ENCODE peak calls at places on chromosomes 12 and 14, in seven cellular contexts. U is Panc1; S is cerebellum; T is fibroblast of lung; R is prostate gland; Y is NCI-H187; M is central memory CD8-positive, alpha-beta T cell. L is an unnamed sample.
A peak's percentile ranks its signal among the peaks of the same experiment; 100 is the strongest.

GRCh38 chr12:128690641-128691040 is 133.1 kb downstream of the SLC15A4 start:
- DNase-seq in U (no peak), S (no peak), T (no peak), R (no peak), Y (no peak), M (no peak), L (no peak)

GRCh38 chr12:53454710-53455109 is 2.8 kb downstream of the PCBP2 start:
- DNase-seq in U (no peak), S (peak; percentile 91), T (no peak), R (no peak), Y (no peak), M (no peak), L (no peak)

GRCh38 chr12:87329076-87329863 is 699.9 kb downstream of the C12orf50 start:
- DNase-seq in U (no peak), S (no peak), T (peak; percentile 33), R (no peak), Y (no peak), M (no peak), L (no peak)

GRCh38 chr14:99509871-99510555 is 28.8 kb downstream of the CCNK start:
- DNase-seq in U (no peak), S (no peak), T (no peak), R (no peak), Y (no peak), M (peak; percentile 12), L (no peak)

GRCh38 chr12:63927511-63927910 is 83.0 kb downstream of the SRGAP1 start:
- DNase-seq in U (no peak), S (no peak), T (no peak), R (no peak), Y (no peak), M (no peak), L (no peak)

GRCh38 chr14:103641181-103641580 is 12.2 kb downstream of the KLC1 start:
- DNase-seq in U (no peak), S (no peak), T (peak; percentile 87), R (no peak), Y (no peak), M (no peak), L (no peak)

GRCh38 chr12:119686776-119687175 is 18.8 kb downstream of the PRKAB1 start:
- DNase-seq in U (no peak), S (no peak), T (no peak), R (no peak), Y (no peak), M (no peak), L (no peak)

GRCh38 chr14:96130854-96131253 is 73.8 kb upstream of the BDKRB2 start:
- DNase-seq in U (no peak), S (no peak), T (peak; percentile 64), R (no peak), Y (no peak), M (no peak), L (no peak)

GRCh38 chr12:132282950-132283771 is 46.2 kb downstream of the GALNT9 start:
- DNase-seq in U (no peak), S (no peak), T (no peak), R (no peak), Y (no peak), M (no peak), L (no peak)

GRCh38 chr12:114265036-114265435 is 140.9 kb downstream of the TBX5 start:
- DNase-seq in U (no peak), S (no peak), T (peak; percentile 21), R (no peak), Y (no peak), M (no peak), L (no peak)

GRCh38 chr12:110776410-110776809 is 33.7 kb upstream of the PPP1CC start:
- DNase-seq in U (no peak), S (no peak), T (no peak), R (no peak), Y (no peak), M (no peak), L (no peak)

GRCh38 chr14:75205586-75205985 is 29.2 kb upstream of the TMED10 start:
- DNase-seq in U (no peak), S (no peak), T (peak; percentile 67), R (no peak), Y (no peak), M (no peak), L (no peak)

GRCh38 chr12:79420146-79420618 is 270.6 kb downstream of the PAWR start:
- DNase-seq in U (peak; percentile 64), S (no peak), T (peak; percentile 98), R (peak; percentile 22), Y (no peak), M (no peak), L (peak; percentile 27)

GRCh38 chr14:100532154-100532915 is 54.9 kb downstream of the BEGAIN start:
- DNase-seq in U (no peak), S (no peak), T (peak; percentile 84), R (no peak), Y (no peak), M (peak; percentile 10), L (peak; percentile 7)

GRCh38 chr12:124034297-124034696 is 61.3 kb downstream of the ZNF664 start:
- DNase-seq in U (no peak), S (no peak), T (no peak), R (no peak), Y (no peak), M (no peak), L (no peak)

GRCh38 chr14:91378945-91379932 is 38.4 kb downstream of the CCDC88C start:
- DNase-seq in U (no peak), S (no peak), T (no peak), R (no peak), Y (no peak), M (no peak), L (no peak)

GRCh38 chr14:81511110-81511900 is 22.3 kb downstream of the SEL1L start:
- DNase-seq in U (no peak), S (no peak), T (no peak), R (no peak), Y (no peak), M (no peak), L (no peak)

GRCh38 chr12:19440019-19440858 is 947 bp downstream of the AEBP2 start:
- DNase-seq in U (no peak), S (peak; percentile 30), T (peak; percentile 49), R (peak; percentile 33), Y (no peak), M (peak; percentile 33), L (peak; percentile 21)

GRCh38 chr14:34018564-34019244 is 67.8 kb upstream of the EGLN3 start:
- DNase-seq in U (no peak), S (no peak), T (no peak), R (no peak), Y (peak; percentile 49), M (no peak), L (no peak)

GRCh38 chr14:50714452-50715073 is 46.5 kb upstream of the SAV1 start:
- DNase-seq in U (no peak), S (no peak), T (peak; percentile 27), R (no peak), Y (no peak), M (no peak), L (no peak)

GRCh38 chr12:28032811-28033537 is 60.4 kb upstream of the PTHLH start:
- DNase-seq in U (no peak), S (no peak), T (peak; percentile 91), R (no peak), Y (no peak), M (no peak), L (no peak)

GRCh38 chr14:45526715-45527549 is 273.9 kb upstream of the MIS18BP1 start:
- DNase-seq in U (no peak), S (no peak), T (no peak), R (no peak), Y (peak; percentile 76), M (no peak), L (no peak)

GRCh38 chr14:94139006-94139405 is 9.6 kb upstream of the IFI27L2 start:
- DNase-seq in U (no peak), S (no peak), T (peak; percentile 17), R (no peak), Y (no peak), M (no peak), L (no peak)

GRCh38 chr12:51368640-51369517 is 22.3 kb downstream of the GALNT6 start:
- DNase-seq in U (no peak), S (no peak), T (peak; percentile 87), R (peak; percentile 8), Y (no peak), M (peak; percentile 72), L (peak; percentile 63)

GRCh38 chr12:84856156-84856900 is 56.3 kb downstream of the SLC6A15 start:
- DNase-seq in U (no peak), S (no peak), T (peak; percentile 11), R (no peak), Y (no peak), M (no peak), L (no peak)

GRCh38 chr14:91373591-91374245 is 43.9 kb downstream of the CCDC88C start:
- DNase-seq in U (no peak), S (no peak), T (no peak), R (no peak), Y (no peak), M (no peak), L (no peak)

GRCh38 chr12:15984097-15984800 is 73.1 kb downstream of the DERA start:
- DNase-seq in U (no peak), S (no peak), T (peak; percentile 72), R (no peak), Y (no peak), M (no peak), L (no peak)

GRCh38 chr14:61152851-61153364 is 128.2 kb downstream of the TMEM30B start:
- DNase-seq in U (no peak), S (no peak), T (peak; percentile 96), R (no peak), Y (no peak), M (no peak), L (no peak)

GRCh38 chr14:88613552-88614010 is 50.7 kb downstream of the ZC3H14 start:
- DNase-seq in U (no peak), S (no peak), T (peak; percentile 90), R (peak; percentile 27), Y (no peak), M (no peak), L (peak; percentile 40)